ENCODE peak calls at places on chromosomes 3 and 15, in five cellular contexts. W is H9, M is neuronal stem cell, D is H1, R is IMR-90. I is an unnamed sample.

GRCh38 chr3:71537211-71537611 is 46.3 kb downstream of the FOXP1 start:
- DNase-seq in R (peak; percentile 96), M (peak; percentile 21), D (no peak), W (no peak), I (peak; percentile 97)

GRCh38 chr3:141410861-141411771 is 42.8 kb downstream of the ZBTB38 start:
- DNase-seq in R (peak; percentile 68), D (no peak), W (no peak), M (no peak), I (peak; percentile 89)

GRCh38 chr15:39362832-39363561 is 217.9 kb upstream of the THBS1 start:
- DNase-seq in M (no peak), W (no peak), D (no peak), R (peak; percentile 96), I (peak; percentile 14)

GRCh38 chr3:42764561-42765295 is 8.3 kb downstream of the CCDC13 start:
- DNase-seq in W (no peak), M (no peak), D (no peak), R (no peak), I (no peak)

GRCh38 chr15:101127503-101128076 is 124.3 kb downstream of the CHSY1 start:
- DNase-seq in D (no peak), M (no peak), W (no peak), R (peak; percentile 98), I (peak; percentile 83)

GRCh38 chr15:60643490-60644040 is 164.6 kb upstream of the ICE2 start:
- DNase-seq in M (no peak), D (no peak), R (no peak), W (no peak), I (no peak)

GRCh38 chr3:155870945-155871745 is 695 bp downstream of the GMPS start:
- DNase-seq in D (no peak), M (peak; percentile 56), R (no peak), W (peak; percentile 54), I (no peak)

GRCh38 chr15:64845826-64846225 is 4.1 kb downstream of the PLEKHO2 start:
- DNase-seq in M (no peak), D (no peak), W (peak; percentile 26), R (no peak), I (no peak)

GRCh38 chr15:73386238-73386637 is 17.5 kb upstream of the HCN4 start:
- DNase-seq in M (no peak), W (no peak), D (no peak), R (no peak), I (no peak)

GRCh38 chr15:41066516-41066915 is 49.6 kb downstream of the INO80 start:
- DNase-seq in R (no peak), D (no peak), M (no peak), W (no peak), I (no peak)
- H3K4ac ChIP-seq in R (no peak overlapping the region), D (no peak overlapping the region), M (no peak overlapping the region), W (no peak overlapping the region), I (no peak overlapping the region)

GRCh38 chr15:88610756-88611231 is 10.3 kb upstream of the AEN start:
- DNase-seq in M (peak; percentile 74), R (peak; percentile 13), D (no peak), W (peak; percentile 64), I (peak; percentile 55)

GRCh38 chr15:88609344-88609743 is 11.8 kb upstream of the AEN start:
- DNase-seq in M (no peak), D (no peak), R (no peak), W (peak; percentile 27), I (no peak)

GRCh38 chr15:88615303-88616107 is 5.6 kb upstream of the AEN start:
- DNase-seq in M (no peak), D (no peak), R (no peak), W (peak; percentile 34), I (no peak)

GRCh38 chr15:88613074-88613944 is 7.8 kb upstream of the AEN start:
- DNase-seq in D (peak; percentile 70), M (no peak), W (peak; percentile 88), R (peak; percentile 33), I (peak; percentile 55)

DNA sequence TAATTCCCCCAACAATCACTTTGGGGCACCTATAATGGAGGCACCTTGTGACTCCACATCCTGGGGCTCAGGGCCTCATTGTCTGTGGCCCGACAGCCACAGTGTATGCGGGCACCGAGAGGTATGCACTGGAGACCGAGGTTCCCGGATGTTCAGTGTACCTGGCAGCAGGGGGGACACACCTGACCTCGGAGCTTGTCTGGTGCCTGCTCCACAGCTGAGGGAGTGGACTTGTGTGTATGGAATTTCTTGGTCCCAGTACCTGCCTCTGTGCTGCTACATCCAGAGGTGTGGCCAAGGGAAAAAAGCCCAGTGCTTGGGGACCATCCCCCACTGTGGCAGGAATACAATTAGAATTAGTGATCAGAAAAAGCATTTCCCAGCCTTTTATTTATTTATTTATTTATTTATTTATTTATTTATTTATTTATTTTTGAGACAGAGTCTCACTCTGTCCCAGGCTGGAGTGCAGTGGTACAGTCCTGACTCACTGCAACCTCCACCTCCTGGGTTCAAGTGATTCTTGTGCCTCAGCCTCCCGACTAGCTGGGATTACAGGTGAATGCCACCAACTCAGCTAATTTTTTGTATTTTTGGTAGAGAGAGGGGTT is 8.8 kb upstream of the AEN start:
- DNase-seq in M (no peak), D (no peak), W (peak; percentile 62), R (no peak), I (no peak)
- H3K4ac ChIP-seq in M (no peak overlapping the region), D (peak overlapping the region; percentile 18), W (no peak overlapping the region), R (peak overlapping the region; percentile 68), I (no peak overlapping the region)

GRCh38 chr3:63862804-63863149 is 828 bp downstream of the THOC7 start:
- DNase-seq in R (no peak), M (no peak), D (no peak), W (no peak), I (no peak)

GRCh38 chr3:63864008-63864871 is 573 bp downstream of the ATXN7 start:
- DNase-seq in W (no peak), M (no peak), R (no peak), D (no peak), I (peak; percentile 27)

GRCh38 chr3:63867225-63867624 is 3.6 kb downstream of the ATXN7 start:
- DNase-seq in R (no peak), D (no peak), M (no peak), W (no peak), I (no peak)

GRCh38 chr3:63861306-63861705 is 2.3 kb downstream of the THOC7 start:
- DNase-seq in W (peak; percentile 54), M (no peak), R (no peak), D (no peak), I (no peak)

GRCh38 chr3:63863150-63864007 is at the start of the genes ATXN7 and THOC7:
- DNase-seq in M (peak; percentile 67), W (peak; percentile 64), D (no peak), R (peak; percentile 38), I (peak; percentile 74)
- H3K4ac ChIP-seq in M (no peak within 1 kb of the TSS), W (peak within 1 kb of the TSS; percentile 69), D (no peak within 1 kb of the TSS), R (peak within 1 kb of the TSS; percentile 90), I (peak within 1 kb of the TSS; percentile 56)

DNA sequence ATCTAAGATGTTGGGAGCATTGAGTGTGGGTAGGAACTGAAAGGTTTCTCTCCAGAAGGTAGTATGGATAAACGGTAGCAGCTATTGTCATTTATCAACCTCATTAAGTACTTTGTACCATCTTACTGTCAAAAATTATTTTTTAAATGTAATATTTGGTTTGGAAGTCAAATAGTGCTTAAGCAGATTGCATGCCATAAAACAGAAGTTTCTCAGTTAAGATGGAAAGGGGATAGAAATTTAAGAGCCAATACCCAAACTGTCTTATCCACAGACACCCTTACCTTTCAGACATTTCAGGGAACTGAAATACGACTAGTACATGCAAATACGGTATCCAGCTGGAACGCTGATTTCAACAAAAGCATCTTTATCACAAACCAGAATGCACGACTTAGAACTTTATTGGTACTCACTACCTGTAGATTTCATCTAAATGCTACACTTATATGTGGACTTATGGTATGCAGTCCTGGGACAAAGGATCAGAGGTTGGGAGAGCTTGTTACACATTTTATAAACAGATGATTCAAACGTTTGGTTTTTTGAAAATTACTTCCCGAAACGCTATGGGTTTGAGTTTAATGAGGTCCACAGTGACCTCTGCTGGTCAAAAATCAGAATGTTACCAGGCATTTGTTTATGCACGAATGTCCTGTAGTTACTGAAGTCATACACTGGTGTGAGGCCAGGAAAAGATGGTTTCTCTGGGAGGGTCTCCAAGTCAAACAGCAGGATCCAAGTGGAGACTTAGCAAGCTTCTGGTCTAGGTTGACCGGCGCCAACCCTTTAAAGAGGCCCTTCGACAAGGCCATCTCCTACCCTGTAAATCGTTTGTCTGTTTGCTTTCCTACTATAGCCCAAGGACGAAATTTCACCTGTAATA is 45.7 kb upstream of the DUT start:
- DNase-seq in W (peak; percentile 63), D (no peak), M (peak; percentile 65), R (peak; percentile 92), I (peak; percentile 89)
- H3K4ac ChIP-seq in W (no peak overlapping the region), D (peak overlapping the region; percentile 79), M (no peak overlapping the region), R (peak overlapping the region; percentile 48), I (no peak overlapping the region)

GRCh38 chr3:84980011-84980410 is 21.2 kb downstream of the CADM2 start:
- DNase-seq in D (no peak), M (no peak), W (no peak), R (no peak), I (no peak)

GRCh38 chr3:84980456-84980855 is 21.7 kb downstream of the CADM2 start:
- DNase-seq in R (no peak), D (no peak), W (no peak), M (no peak), I (no peak)

GRCh38 chr3:84974347-84974746 is 15.6 kb downstream of the CADM2 start:
- DNase-seq in D (no peak), W (no peak), R (no peak), M (no peak), I (no peak)

GRCh38 chr3:84978833-84979232 is 20.0 kb downstream of the CADM2 start:
- DNase-seq in R (no peak), M (no peak), D (no peak), W (no peak), I (no peak)

DNA sequence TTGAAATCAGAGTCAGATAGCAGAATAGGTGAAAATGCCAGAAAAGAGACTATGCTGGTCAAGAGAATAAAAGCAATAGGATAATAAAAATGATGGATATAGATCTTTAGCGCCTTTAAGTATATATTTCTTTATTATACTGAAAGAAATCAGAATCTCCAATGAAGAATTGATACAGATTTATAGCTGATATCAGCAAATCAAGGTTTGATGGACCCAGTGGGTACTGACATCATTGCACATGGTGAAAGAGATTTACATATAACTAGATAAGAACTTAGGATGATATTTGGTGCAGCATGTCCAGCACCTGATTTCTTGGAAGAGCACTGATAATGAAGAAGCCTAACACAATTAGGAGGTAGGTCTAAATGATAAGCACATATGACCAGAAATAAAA is 18.2 kb downstream of the CADM2 start:
- DNase-seq in D (no peak), W (no peak), M (no peak), R (no peak), I (no peak)
- H3K4ac ChIP-seq in D (no peak overlapping the region), W (no peak overlapping the region), M (no peak overlapping the region), R (no peak overlapping the region), I (no peak overlapping the region)

GRCh38 chr3:58079773-58080172 is 71.6 kb downstream of the FLNB start:
- DNase-seq in W (no peak), D (no peak), M (no peak), R (no peak), I (no peak)
- H3K4ac ChIP-seq in W (no peak overlapping the region), D (no peak overlapping the region), M (no peak overlapping the region), R (no peak overlapping the region), I (no peak overlapping the region)